ENCODE peak calls at places on chromosomes 5 and 9, in five cellular contexts. V, A, W, B and P are unnamed samples.

GRCh38 chr5:157167219-157167621 is 1.2 kb upstream of the GARIN3 start:
- DNase-seq in V (peak), A (no peak), W (peak), B (no peak), P (no peak)

GRCh38 chr9:37289631-37290030 is 132.9 kb upstream of the GRHPR start:
- DNase-seq in V (no peak), A (no peak), W (no peak), B (no peak), P (no peak)

GRCh38 chr9:81182421-81182820 is 506.9 kb downstream of the TLE1 start:
- DNase-seq in V (no peak), A (peak), W (no peak), B (no peak), P (peak)

GRCh38 chr5:80243567-80243966 is 12.3 kb downstream of the SERINC5 start:
- DNase-seq in V (no peak), A (no peak), W (no peak), B (no peak), P (no peak)

GRCh38 chr9:114571391-114571790 is 16.2 kb upstream of the ATP6V1G1 start:
- DNase-seq in V (no peak), A (no peak), W (no peak), B (no peak), P (no peak)

GRCh38 chr9:18516514-18516913 is 42.6 kb downstream of the ADAMTSL1 start:
- DNase-seq in V (no peak), A (no peak), W (no peak), B (no peak), P (no peak)

GRCh38 chr9:36584626-36585460 is 12.1 kb downstream of the MELK start:
- DNase-seq in V (no peak), A (peak), W (peak), B (no peak), P (peak)

GRCh38 chr5:1005904-1006655 is 2.5 kb upstream of the NKD2 start:
- DNase-seq in V (no peak), A (no peak), W (no peak), B (peak), P (no peak)

GRCh38 chr5:123438902-123439301 is 15.7 kb upstream of the CEP120 start:
- DNase-seq in V (no peak), A (no peak), W (no peak), B (no peak), P (no peak)

GRCh38 chr9:93968451-93969327 is 13.5 kb upstream of the BARX1 start:
- DNase-seq in V (no peak), A (no peak), W (no peak), B (no peak), P (no peak)

GRCh38 chr5:149170292-149170691 is 29.0 kb downstream of the ABLIM3 start:
- DNase-seq in V (no peak), A (no peak), W (peak), B (no peak), P (peak)

GRCh38 chr5:179328291-179328690 is 17.0 kb downstream of the ADAMTS2 start:
- DNase-seq in V (no peak), A (no peak), W (no peak), B (peak), P (no peak)

GRCh38 chr5:142475102-142475501 is 150.3 kb upstream of the SPRY4 start:
- DNase-seq in V (peak), A (no peak), W (no peak), B (no peak), P (no peak)

GRCh38 chr5:8912106-8912505 is 633.8 kb downstream of the SEMA5A start:
- DNase-seq in V (no peak), A (no peak), W (no peak), B (no peak), P (peak)

GRCh38 chr9:38318755-38319495 is 73.6 kb upstream of the ALDH1B1 start:
- DNase-seq in V (no peak), A (peak), W (peak), B (no peak), P (peak)

GRCh38 chr5:115751176-115751575 is 65.3 kb downstream of the CDO1 start:
- DNase-seq in V (peak), A (no peak), W (no peak), B (no peak), P (no peak)

GRCh38 chr5:150175536-150175935 is 9.0 kb downstream of the CDX1 start:
- DNase-seq in V (peak), A (peak), W (no peak), B (no peak), P (no peak)

GRCh38 chr5:132102944-132103343 is 29.4 kb downstream of the CSF2 start:
- DNase-seq in V (no peak), A (no peak), W (no peak), B (no peak), P (no peak)

GRCh38 chr5:98827161-98827560 is 53.7 kb downstream of the RGMB start:
- DNase-seq in V (peak), A (peak), W (peak), B (no peak), P (peak)

GRCh38 chr5:82164957-82165698 is 113.0 kb downstream of the RPS23 start:
- DNase-seq in V (peak), A (peak), W (peak), B (no peak), P (peak)

GRCh38 chr5:31630931-31631330 is 8.0 kb upstream of the PDZD2 start:
- DNase-seq in V (no peak), A (no peak), W (no peak), B (no peak), P (no peak)

GRCh38 chr9:89000973-89001916 is 10.0 kb downstream of the S1PR3 start:
- DNase-seq in V (peak), A (peak), W (peak), B (peak), P (peak)

GRCh38 chr5:135120951-135121350 is 86.9 kb upstream of the PITX1 start:
- DNase-seq in V (peak), A (no peak), W (no peak), B (no peak), P (no peak)

GRCh38 chr5:57675236-57675635 is 192.6 kb upstream of the ACTBL2 start:
- DNase-seq in V (no peak), A (no peak), W (peak), B (no peak), P (no peak)

GRCh38 chr5:169831331-169831730 is 149.0 kb downstream of the INSYN2B start:
- DNase-seq in V (no peak), A (no peak), W (peak), B (no peak), P (peak)

GRCh38 chr5:126909856-126910255 is 120.5 kb downstream of the MARCHF3 start:
- DNase-seq in V (no peak), A (peak), W (no peak), B (no peak), P (no peak)

GRCh38 chr5:180137401-180138213 is 66.0 kb upstream of the RNF130 start:
- DNase-seq in V (no peak), A (no peak), W (no peak), B (peak), P (no peak)

GRCh38 chr5:14327624-14328023 is 184.5 kb downstream of the TRIO start:
- DNase-seq in V (no peak), A (peak), W (no peak), B (no peak), P (no peak)

GRCh38 chr5:69167488-69167845 is 517 bp downstream of the CCNB1 start:
- DNase-seq in V (peak), A (peak), W (no peak), B (no peak), P (peak)

GRCh38 chr5:74063821-74064598 is 438.0 kb downstream of the ARHGEF28 start:
- DNase-seq in V (no peak), A (peak), W (peak), B (no peak), P (peak)

GRCh38 chr9:114389612-114390368 is 2.0 kb upstream of the AKNA start:
- DNase-seq in V (no peak), A (no peak), W (no peak), B (no peak), P (no peak)

GRCh38 chr9:114207034-114207815 is 51.9 kb downstream of the COL27A1 start:
- DNase-seq in V (peak), A (peak), W (peak), B (no peak), P (peak)

GRCh38 chr5:169580964-169581363 is 2.6 kb upstream of the SPDL1 start:
- DNase-seq in V (no peak), A (no peak), W (no peak), B (no peak), P (no peak)

GRCh38 chr5:175246242-175246891 is 197.6 kb downstream of the DRD1 start:
- DNase-seq in V (no peak), A (peak), W (peak), B (no peak), P (peak)

GRCh38 chr9:73154271-73154670 is 2.6 kb downstream of the ANXA1 start:
- DNase-seq in V (no peak), A (no peak), W (no peak), B (no peak), P (no peak)

GRCh38 chr5:141211-141610 is 49.2 kb downstream of the PLEKHG4B start:
- DNase-seq in V (no peak), A (no peak), W (no peak), B (no peak), P (no peak)

GRCh38 chr5:102664946-102665345 is 90.2 kb upstream of the PAM start:
- DNase-seq in V (no peak), A (no peak), W (no peak), B (no peak), P (no peak)

GRCh38 chr5:102666164-102666951 is 88.7 kb upstream of the PAM start:
- DNase-seq in V (peak), A (no peak), W (peak), B (no peak), P (no peak)

GRCh38 chr5:102668220-102668930 is 86.7 kb upstream of the PAM start:
- DNase-seq in V (no peak), A (no peak), W (no peak), B (no peak), P (no peak)

GRCh38 chr5:102670224-102670836 is 84.8 kb upstream of the PAM start:
- DNase-seq in V (peak), A (peak), W (no peak), B (no peak), P (peak)
- TF ChIP-seq CTCF in V (peak), A (peak), W (peak), B (no peak), P (peak)

GRCh38 chr9:122463828-122464632 is 13.7 kb downstream of the OR1J1 start:
- DNase-seq in V (peak), A (no peak), W (no peak), B (no peak), P (no peak)

GRCh38 chr9:122468735-122469134 is 9.0 kb downstream of the OR1J1 start:
- DNase-seq in V (no peak), A (peak), W (peak), B (no peak), P (peak)

GRCh38 chr9:122464633-122465567 is 12.8 kb downstream of the OR1J1 start:
- DNase-seq in V (peak), A (peak), W (peak), B (no peak), P (peak)
- H3K4me3 ChIP-seq in V (no peak), A (peak), W (peak), B (no peak), P (peak)

DNA sequence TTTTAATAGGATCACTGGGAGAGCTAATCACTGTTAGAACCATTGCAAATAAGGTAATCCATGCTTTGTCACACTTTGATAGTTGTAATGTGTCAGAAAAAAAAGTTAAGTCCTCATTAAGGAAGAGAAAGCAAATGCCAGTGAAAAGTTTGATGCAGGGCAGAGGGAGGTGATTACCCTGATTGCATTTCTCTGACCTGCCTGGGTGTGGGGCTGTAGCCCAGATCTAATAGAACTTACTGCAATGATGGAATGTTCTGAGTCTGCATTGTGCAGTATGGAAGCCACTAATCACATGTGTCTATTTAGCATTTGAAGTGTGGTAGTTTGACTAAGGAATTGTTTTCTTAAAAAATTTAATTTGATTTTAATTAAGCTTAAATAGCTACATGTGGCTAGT is 202.7 kb downstream of the ATP10B start:
- DNase-seq in V (peak), A (no peak), W (no peak), B (no peak), P (no peak)
- TF ChIP-seq CTCF in V (peak), A (no peak), W (peak), B (no peak), P (no peak)

GRCh38 chr5:36066540-36067210 is at the start of gene UGT3A2:
- DNase-seq in V (peak), A (no peak), W (no peak), B (no peak), P (no peak)

GRCh38 chr5:36068751-36069281 is 2.1 kb upstream of the UGT3A2 start:
- DNase-seq in V (no peak), A (no peak), W (no peak), B (no peak), P (no peak)

GRCh38 chr5:36073595-36074216 is 7.0 kb upstream of the UGT3A2 start:
- DNase-seq in V (peak), A (peak), W (no peak), B (no peak), P (no peak)

GRCh38 chr5:36066001-36066539 is 612 bp downstream of the UGT3A2 start:
- DNase-seq in V (peak), A (no peak), W (no peak), B (no peak), P (no peak)

DNA sequence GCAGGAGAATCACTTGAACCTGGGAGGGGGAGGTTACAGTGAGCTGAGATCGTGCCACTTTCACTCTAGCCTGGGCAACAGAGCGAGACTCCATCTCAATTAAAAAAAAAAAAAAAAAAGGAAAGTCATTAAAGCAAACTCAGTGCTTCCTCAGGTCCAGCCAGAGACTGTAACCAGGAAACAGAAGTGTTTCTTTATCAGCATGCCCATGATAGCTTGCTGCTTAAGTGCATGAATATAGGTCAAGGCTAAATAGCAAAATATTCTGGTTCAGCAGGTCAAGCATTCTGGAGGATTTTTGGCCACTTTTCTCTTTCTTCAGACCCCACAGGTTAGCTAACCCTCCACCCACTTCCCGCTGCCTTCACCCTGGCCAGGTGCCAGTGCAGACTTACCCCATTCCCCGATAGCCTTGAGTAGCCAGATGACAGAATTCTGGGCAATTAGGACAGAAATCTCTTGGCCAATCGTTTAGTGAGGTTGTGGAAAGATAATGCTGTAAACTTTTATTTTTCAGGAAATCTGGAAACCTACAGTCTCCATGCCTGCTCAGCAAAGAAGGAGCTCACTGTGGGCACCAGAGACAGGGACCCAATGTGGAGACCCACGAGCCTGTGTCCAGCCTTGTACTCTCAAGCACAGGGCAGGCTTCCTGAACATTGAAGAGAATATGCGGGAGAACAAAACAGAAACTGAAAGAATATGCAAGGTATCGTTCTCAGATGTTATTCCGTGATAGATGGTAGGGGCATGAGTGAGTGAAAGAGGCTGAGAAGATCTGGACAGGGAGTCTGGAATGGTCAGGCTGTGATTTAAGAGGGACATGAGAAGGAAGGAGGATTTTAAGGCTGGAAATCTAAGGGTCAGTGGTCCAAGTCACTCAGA is 4.2 kb upstream of the UGT3A2 start:
- DNase-seq in V (no peak), A (no peak), W (no peak), B (no peak), P (no peak)
- H3K4me3 ChIP-seq in V (no peak), A (no peak), W (peak), B (no peak), P (peak)

GRCh38 chr5:145856285-145856818 is 16.5 kb downstream of the GRXCR2 start:
- DNase-seq in V (peak), A (peak), W (peak), B (peak), P (peak)

GRCh38 chr5:145863005-145863404 is 9.8 kb downstream of the GRXCR2 start:
- DNase-seq in V (no peak), A (no peak), W (no peak), B (no peak), P (no peak)

GRCh38 chr5:145858929-145859328 is 13.9 kb downstream of the GRXCR2 start:
- DNase-seq in V (no peak), A (peak), W (no peak), B (no peak), P (no peak)

GRCh38 chr5:145859451-145859850 is 13.4 kb downstream of the GRXCR2 start:
- DNase-seq in V (no peak), A (no peak), W (no peak), B (no peak), P (no peak)

DNA sequence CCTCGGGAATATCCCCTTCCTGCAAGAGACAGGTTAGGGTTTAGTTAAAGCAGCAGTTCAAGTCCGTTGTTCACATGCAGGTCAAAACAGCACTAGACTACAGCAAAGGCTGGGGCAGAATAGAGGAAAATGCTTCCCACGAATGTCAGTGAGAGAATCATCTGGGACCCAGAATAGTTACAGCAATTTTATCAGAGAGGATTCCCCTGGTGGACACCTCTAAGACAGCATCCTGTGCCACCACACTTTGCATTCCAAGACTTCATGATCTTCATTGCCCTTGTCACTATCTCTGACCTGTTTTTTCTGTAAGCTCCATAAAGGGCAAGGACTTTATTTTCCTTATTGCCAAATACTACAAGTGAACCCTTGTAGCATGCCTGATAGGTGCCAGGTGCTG is 12.9 kb downstream of the GRXCR2 start:
- DNase-seq in V (peak), A (no peak), W (no peak), B (no peak), P (no peak)
- TF ChIP-seq CTCF in V (peak), A (peak), W (peak), B (no peak), P (no peak)

GRCh38 chr9:127388856-127389238 is 8.1 kb upstream of the SLC2A8 start:
- DNase-seq in V (no peak), A (peak), W (no peak), B (no peak), P (no peak)

GRCh38 chr9:127392166-127392565 is 4.8 kb upstream of the SLC2A8 start:
- DNase-seq in V (no peak), A (no peak), W (no peak), B (no peak), P (no peak)

GRCh38 chr9:127389391-127390242 is 7.4 kb upstream of the SLC2A8 start:
- DNase-seq in V (no peak), A (no peak), W (no peak), B (no peak), P (no peak)

GRCh38 chr9:127390243-127390535 is 6.8 kb upstream of the SLC2A8 start:
- DNase-seq in V (no peak), A (no peak), W (no peak), B (no peak), P (no peak)

DNA sequence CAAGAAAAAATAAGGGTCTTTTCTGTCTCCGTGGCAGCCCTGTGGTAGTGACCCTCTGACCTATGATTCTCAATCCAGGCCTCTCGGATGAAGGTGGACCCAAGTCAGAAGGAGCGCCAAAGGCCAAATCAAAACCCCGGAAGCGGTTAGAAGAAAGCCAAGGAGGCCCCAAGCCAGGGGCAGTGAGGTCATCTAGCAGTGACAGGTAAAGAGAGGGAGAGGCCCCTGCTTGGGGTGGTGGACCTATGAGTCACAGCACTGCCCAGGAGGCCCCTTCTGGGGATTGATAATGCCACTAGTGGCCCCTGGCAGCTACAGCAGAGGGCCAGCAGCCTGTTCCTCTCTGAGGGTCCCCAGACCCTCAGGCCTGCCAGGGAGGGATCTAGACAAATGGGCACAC is 6.4 kb upstream of the SLC2A8 start:
- DNase-seq in V (no peak), A (no peak), W (no peak), B (no peak), P (no peak)
- H3K4me3 ChIP-seq in V (no peak), A (no peak), W (no peak), B (no peak), P (no peak)

GRCh38 chr5:72082048-72082447 is 25.2 kb upstream of the MAP1B start:
- DNase-seq in V (no peak), A (no peak), W (no peak), B (no peak), P (no peak)
- TF ChIP-seq CTCF in V (peak), A (no peak), W (no peak), B (no peak), P (no peak)